ENCODE peak calls at places on chromosomes 3 and 15, in four cellular contexts. R is GM06990; Q is activated CD4-positive, alpha-beta T cell treated with anti-CD3 and anti-CD28 coated beads for 24 hours; M is A549. C is an unnamed sample.

GRCh38 chr3:19232566-19232965 is 84.3 kb downstream of the KCNH8 start:
- DNase-seq in R (no peak), Q (no peak), M (no peak), C (no peak)

GRCh38 chr15:57881361-57881760 is 174.8 kb downstream of the POLR2M start:
- DNase-seq in R (no peak), Q (no peak), M (no peak), C (no peak)

GRCh38 chr15:48397841-48398240 is 66.6 kb downstream of the DUT start:
- DNase-seq in R (no peak), Q (no peak), M (no peak), C (no peak)

GRCh38 chr3:127177226-127177625 is 15.7 kb upstream of the PRR23E start:
- DNase-seq in R (no peak), Q (no peak), M (no peak), C (peak)

GRCh38 chr3:144989756-144990155 is 1018.1 kb downstream of the DIPK2A start:
- DNase-seq in R (no peak), Q (no peak), M (no peak), C (no peak)

GRCh38 chr3:69200384-69201068 is 78.1 kb upstream of the LMOD3 start:
- DNase-seq in R (no peak), Q (peak), M (no peak), C (no peak)

GRCh38 chr3:139388961-139389551 is 391 bp downstream of the COPB2 start:
- DNase-seq in R (no peak), Q (no peak), M (no peak), C (no peak)

GRCh38 chr15:92654662-92655061 is 913 bp downstream of the FAM174B start:
- DNase-seq in R (no peak), Q (no peak), M (no peak), C (no peak)

GRCh38 chr3:39420537-39420936 is 14.0 kb downstream of the RPSA start:
- DNase-seq in R (no peak), Q (no peak), M (no peak), C (no peak)

GRCh38 chr15:56215769-56216168 is 27.9 kb downstream of the RFX7 start:
- DNase-seq in R (no peak), Q (no peak), M (no peak), C (no peak)

GRCh38 chr15:79874242-79874641 is 22.6 kb downstream of the MTHFS start:
- DNase-seq in R (no peak), Q (no peak), M (no peak), C (no peak)

GRCh38 chr3:71991051-71991450 is 206.1 kb upstream of the PROK2 start:
- DNase-seq in R (no peak), Q (no peak), M (no peak), C (no peak)

GRCh38 chr3:34152641-34153040 is 354.2 kb downstream of the PDCD6IP start:
- DNase-seq in R (no peak), Q (no peak), M (no peak), C (no peak)